ENCODE peak calls at places on chromosomes 5 and 9, in four cellular contexts. U is stomach, D is psoas muscle, J is GM12865. F is an unnamed sample.

GRCh38 chr9:120151806-120152205 is 428.2 kb downstream of the CDK5RAP2 start:
- DNase-seq in U (no peak), D (no peak), J (no peak), F (no peak)

GRCh38 chr9:133453651-133454050 is 6.1 kb upstream of the CACFD1 start:
- DNase-seq in U (no peak), D (no peak), J (no peak), F (no peak)

GRCh38 chr5:133552925-133553525 is 59.3 kb downstream of the FSTL4 start:
- DNase-seq in U (peak), D (peak), J (peak), F (peak)

GRCh38 chr5:3362606-3362910 is 233.1 kb upstream of the IRX1 start:
- DNase-seq in U (no peak), D (no peak), J (no peak), F (no peak)

GRCh38 chr5:148684528-148684927 is 30.2 kb upstream of the HTR4 start:
- DNase-seq in U (no peak), D (no peak), J (no peak), F (no peak)

GRCh38 chr9:115328228-115328627 is 210.3 kb upstream of the TNC start:
- DNase-seq in U (no peak), D (no peak), J (no peak), F (peak)

GRCh38 chr9:114240647-114241558 is 82.0 kb upstream of the ORM1 start:
- DNase-seq in U (no peak), D (peak), J (no peak), F (no peak)

GRCh38 chr5:173581408-173582197 is 34.8 kb downstream of the BOD1 start:
- DNase-seq in U (peak), D (no peak), J (peak), F (no peak)

GRCh38 chr9:16267336-16268036 is 603.0 kb downstream of the BNC2 start:
- DNase-seq in U (peak), D (no peak), J (peak), F (peak)

GRCh38 chr5:132310141-132310834 is 16.1 kb downstream of the SLC22A4 start:
- DNase-seq in U (no peak), D (no peak), J (no peak), F (no peak)

DNA sequence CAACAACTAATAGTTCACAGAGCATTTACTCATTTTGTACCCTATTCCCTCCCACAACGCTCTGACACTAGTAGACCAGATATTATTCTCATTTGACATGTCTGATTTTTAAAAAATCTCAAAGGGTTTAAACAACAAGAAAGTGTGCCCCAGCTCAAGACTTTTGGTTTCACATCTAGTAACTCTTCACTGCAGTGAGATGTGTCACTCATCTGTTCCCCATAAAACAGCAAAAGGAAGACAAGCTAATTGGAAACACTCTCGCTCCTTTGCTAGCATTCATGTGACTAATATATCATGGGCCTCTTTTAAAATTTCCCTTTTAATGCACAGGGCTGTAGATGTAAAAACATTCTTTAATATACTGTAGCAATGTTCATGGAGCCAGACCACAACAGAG is 372.6 kb downstream of the ZNF608 start:
- DNase-seq in U (no peak), D (no peak), J (no peak), F (no peak)
- TF ChIP-seq CTCF in U (no peak), D (no peak), J (no peak), F (no peak)

GRCh38 chr9:6049798-6050197 is 34.4 kb upstream of the RANBP6 start:
- DNase-seq in U (no peak), D (no peak), J (peak), F (peak)
- TF ChIP-seq CTCF in U (no peak), D (peak), J (peak), F (peak)

GRCh38 chr5:112921031-112921832 is 795 bp downstream of the REEP5 start:
- DNase-seq in U (peak), D (peak), J (peak), F (peak)
- TF ChIP-seq CTCF in U (no peak), D (no peak), J (peak), F (no peak)

GRCh38 chr5:167587768-167588167 is 703.7 kb upstream of the WWC1 start:
- DNase-seq in U (no peak), D (no peak), J (no peak), F (peak)
- TF ChIP-seq CTCF in U (no peak), D (peak), J (peak), F (peak)

GRCh38 chr9:76219555-76220151 is 174.6 kb downstream of the RFK start:
- DNase-seq in U (no peak), D (no peak), J (no peak), F (no peak)
- TF ChIP-seq CTCF in U (no peak), D (no peak), J (no peak), F (peak)

GRCh38 chr5:16548115-16548514 is 68.7 kb downstream of the RETREG1 start:
- DNase-seq in U (peak), D (no peak), J (no peak), F (no peak)
- TF ChIP-seq CTCF in U (no peak), D (no peak), J (no peak), F (no peak)

GRCh38 chr5:110333384-110333783 is 393.1 kb downstream of the TMEM232 start:
- DNase-seq in U (no peak), D (no peak), J (peak), F (no peak)
- TF ChIP-seq CTCF in U (no peak), D (no peak), J (peak), F (no peak)

DNA sequence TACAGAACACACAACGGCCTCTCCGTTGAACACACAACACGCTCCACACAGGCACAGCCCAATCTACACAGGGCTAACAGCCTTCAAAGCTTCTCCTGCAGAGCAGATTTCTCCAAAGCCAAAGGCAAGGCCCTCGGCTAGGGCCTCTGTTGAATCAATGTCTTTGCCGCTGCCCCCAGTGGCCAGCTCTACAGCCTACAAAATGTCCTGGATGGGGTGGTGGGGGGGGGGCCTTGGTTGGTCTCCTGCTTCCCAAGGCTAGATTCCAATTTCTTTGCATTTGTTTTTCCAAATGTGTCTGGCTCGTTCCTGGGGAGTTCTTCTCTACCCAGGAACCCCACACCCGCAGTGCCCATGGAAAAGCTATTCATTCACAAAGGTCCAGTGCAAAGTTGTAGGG is 167.2 kb downstream of the PAX5 start:
- DNase-seq in U (no peak), D (peak), J (no peak), F (no peak)
- TF ChIP-seq CTCF in U (no peak), D (no peak), J (no peak), F (peak)

GRCh38 chr5:63825984-63826383 is 136.3 kb downstream of the HTR1A start:
- DNase-seq in U (no peak), D (no peak), J (no peak), F (no peak)

GRCh38 chr5:63820557-63820956 is 141.7 kb downstream of the HTR1A start:
- DNase-seq in U (no peak), D (no peak), J (no peak), F (no peak)

DNA sequence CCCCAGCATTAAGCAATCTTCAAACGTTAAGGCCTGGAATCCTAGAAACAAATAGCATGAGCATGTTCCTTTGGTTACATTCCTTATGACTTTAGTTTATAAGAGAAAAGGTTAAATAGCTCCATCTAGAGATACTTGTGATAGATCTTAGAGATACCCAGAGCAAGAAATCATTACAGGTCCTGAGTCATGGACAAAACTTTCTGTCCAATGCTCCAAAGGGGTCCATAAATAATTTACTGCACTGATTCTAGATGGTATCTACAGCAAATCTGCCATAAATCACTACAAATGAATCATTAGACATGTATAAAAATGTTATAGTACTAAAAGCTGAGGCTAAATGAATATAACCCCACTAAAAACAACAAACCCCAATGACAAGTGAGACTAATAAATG is 139.6 kb downstream of the HTR1A start:
- DNase-seq in U (no peak), D (no peak), J (no peak), F (no peak)
- TF ChIP-seq CTCF in U (no peak), D (no peak), J (no peak), F (no peak)

GRCh38 chr9:9352877-9353481 is 1259.8 kb downstream of the PTPRD start:
- DNase-seq in U (no peak), D (no peak), J (peak), F (no peak)
- TF ChIP-seq CTCF in U (no peak), D (peak), J (peak), F (peak)

F was measured in HFFc6.